ENCODE peak calls at places on chromosome 20, in ten cellular contexts. A is GM04504; J is glomerular endothelial cell; C is naive thymus-derived CD8-positive, alpha-beta T cell; M is endothelial cell; E is DMS153; X is fibroblast of mammary gland; K is activated CD4-positive, alpha-beta T cell treated with anti-CD3 and anti-CD28 coated beads for 36 hours; S is cardiac muscle cell; O is activated T-cell treated with anti-CD3 and anti-CD28 coated beads, Interleukin-2, amount 50 U/mL, for 1 hour. B is an unnamed sample.

GRCh38 chr20:57755609-57756008 is 45.8 kb upstream of the PMEPA1 start:
- DNase-seq in J (no peak), X (no peak), S (no peak), A (no peak), E (no peak), C (no peak), O (no peak), M (no peak), K (no peak), B (no peak)

GRCh38 chr20:10478930-10479329 is 43.8 kb downstream of the SLX4IP start:
- DNase-seq in E (no peak), O (no peak), X (no peak), K (no peak), J (no peak), C (no peak), S (no peak), A (no peak), M (no peak), B (no peak)

GRCh38 chr20:36147707-36148106 is 6.8 kb upstream of the EPB41L1 start:
- DNase-seq in E (no peak), M (no peak), K (no peak), X (peak; percentile 81), O (no peak), J (no peak), A (peak; percentile 64), S (no peak), C (no peak), B (no peak)

GRCh38 chr20:57207251-57207650 is 59.2 kb downstream of the BMP7 start:
- DNase-seq in C (no peak), X (no peak), O (no peak), M (no peak), K (no peak), E (no peak), A (no peak), J (no peak), S (no peak), B (no peak)

GRCh38 chr20:45972500-45973183 is 639 bp upstream of the ZNF335 start:
- DNase-seq in C (no peak), J (no peak), S (no peak), K (no peak), A (no peak), E (no peak), X (no peak), O (no peak), M (no peak), B (no peak)

GRCh38 chr20:6525447-6526303 is 241.8 kb upstream of the BMP2 start:
- DNase-seq in E (no peak), M (no peak), J (no peak), C (no peak), S (no peak), X (peak; percentile 48), O (no peak), A (no peak), K (no peak), B (no peak)

GRCh38 chr20:46767127-46767761 is 57.8 kb downstream of the SLC2A10 start:
- DNase-seq in E (peak; percentile 16), S (peak; percentile 59), K (peak; percentile 51), M (peak; percentile 53), C (no peak), O (no peak), J (no peak), X (peak; percentile 53), A (no peak), B (peak; percentile 56)

GRCh38 chr20:38805958-38806854 is 709 bp downstream of the PPP1R16B start:
- DNase-seq in S (peak; percentile 9), K (peak; percentile 67), E (no peak), A (no peak), C (peak; percentile 69), X (no peak), J (no peak), O (peak; percentile 67), M (peak; percentile 37), B (no peak)

GRCh38 chr20:12554416-12554815 is 454.4 kb upstream of the SPTLC3 start:
- DNase-seq in M (no peak), X (no peak), J (no peak), S (no peak), E (peak; percentile 52), C (no peak), K (no peak), A (no peak), O (no peak), B (no peak)

GRCh38 chr20:32479012-32479411 is 106.1 kb downstream of the NOL4L start:
- DNase-seq in X (no peak), A (no peak), K (no peak), S (no peak), E (no peak), J (no peak), O (no peak), C (peak; percentile 4), M (no peak), B (no peak)

GRCh38 chr20:47146703-47147102 is 209.8 kb downstream of the ZMYND8 start:
- DNase-seq in J (no peak), X (peak; percentile 16), K (no peak), C (no peak), E (no peak), A (peak; percentile 24), S (peak; percentile 11), O (no peak), M (no peak), B (no peak)

GRCh38 chr20:25251558-25251957 is 3.7 kb downstream of the PYGB start:
- DNase-seq in C (no peak), S (no peak), J (no peak), K (no peak), X (no peak), A (no peak), O (no peak), E (no peak), M (no peak), B (no peak)

GRCh38 chr20:37534401-37535157 is 6.9 kb upstream of the BLCAP start:
- DNase-seq in A (peak; percentile 71), O (no peak), J (peak; percentile 84), E (peak; percentile 70), X (peak; percentile 83), K (peak; percentile 52), S (peak; percentile 85), M (peak; percentile 69), C (no peak), B (peak; percentile 61)

GRCh38 chr20:61451953-61452352 is 199.9 kb downstream of the CDH4 start:
- DNase-seq in J (no peak), A (no peak), S (no peak), K (no peak), C (no peak), X (no peak), M (no peak), O (no peak), E (no peak), B (no peak)

GRCh38 chr20:47357296-47358051 is 975 bp upstream of the ZMYND8 start:
- DNase-seq in C (peak; percentile 79), E (peak; percentile 92), K (peak; percentile 80), S (peak; percentile 87), A (peak; percentile 84), J (peak; percentile 86), O (peak; percentile 69), X (peak; percentile 92), M (peak; percentile 81), B (peak; percentile 88)

GRCh38 chr20:62961310-62961783 is 8.8 kb downstream of the SLC17A9 start:
- DNase-seq in E (no peak), A (no peak), C (no peak), K (no peak), X (no peak), M (no peak), O (no peak), S (peak; percentile 69), J (no peak), B (no peak)

GRCh38 chr20:35788796-35789195 is 17.0 kb downstream of the PHF20 start:
- DNase-seq in X (no peak), C (no peak), A (no peak), M (no peak), S (no peak), J (no peak), O (no peak), E (peak; percentile 76), K (no peak), B (no peak)

GRCh38 chr20:57230247-57230646 is 36.2 kb downstream of the BMP7 start:
- DNase-seq in S (no peak), O (no peak), E (no peak), X (no peak), A (no peak), M (no peak), C (no peak), K (no peak), J (no peak), B (no peak)